ENCODE peak calls at places on chromosomes 6 and 20, in seven cellular contexts. O is testis, I is A549, J is ovary, H is GM12891, W is body of pancreas, S is right lobe of liver. A is an unnamed sample.

GRCh38 chr20:50314326-50314725 is 123.7 kb downstream of the CEBPB start:
- DNase-seq in O (no peak), I (no peak), J (no peak), H (no peak), W (no peak), S (no peak), A (no peak)

GRCh38 chr20:46206025-46206424 is 87.9 kb downstream of the CD40 start:
- DNase-seq in O (peak; percentile 45), I (no peak), J (peak; percentile 35), H (no peak), W (peak; percentile 64), S (peak; percentile 37), A (no peak)

GRCh38 chr20:13659288-13659687 is 20.6 kb upstream of the TASP1 start:
- DNase-seq in O (no peak), I (no peak), J (no peak), H (peak; percentile 32), W (no peak), S (no peak), A (no peak)

GRCh38 chr20:45355209-45355608 is 7.0 kb upstream of the SDC4 start:
- DNase-seq in O (no peak), I (peak; percentile 36), J (no peak), H (no peak), W (no peak), S (no peak), A (peak; percentile 35)

GRCh38 chr20:41927189-41927588 is 309.0 kb upstream of the CHD6 start:
- DNase-seq in O (no peak), I (no peak), J (no peak), H (no peak), W (no peak), S (no peak), A (no peak)

GRCh38 chr20:9422335-9422734 is 92.1 kb upstream of the LAMP5 start:
- DNase-seq in O (no peak), I (no peak), J (no peak), H (no peak), W (no peak), S (no peak), A (no peak)

GRCh38 chr6:118893095-118893881 is 664 bp upstream of the ASF1A start:
- DNase-seq in O (peak; percentile 30), I (peak; percentile 16), J (peak; percentile 36), H (no peak), W (peak; percentile 57), S (no peak), A (peak; percentile 86)

GRCh38 chr6:53813096-53813495 is 18.3 kb downstream of the LRRC1 start:
- DNase-seq in O (no peak), I (no peak), J (no peak), H (no peak), W (no peak), S (no peak), A (no peak)

GRCh38 chr20:32623667-32624157 is 38.6 kb upstream of the NOL4L start:
- DNase-seq in O (no peak), I (no peak), J (no peak), H (no peak), W (no peak), S (no peak), A (no peak)

GRCh38 chr6:27611451-27611850 is 138.5 kb upstream of the ZNF184 start:
- DNase-seq in O (no peak), I (no peak), J (no peak), H (no peak), W (no peak), S (no peak), A (no peak)

GRCh38 chr6:116450769-116451740 is 10.1 kb upstream of the CALHM6 start:
- DNase-seq in O (no peak), I (no peak), J (no peak), H (peak; percentile 16), W (peak; percentile 45), S (no peak), A (no peak)

GRCh38 chr6:110528930-110529325 is 52.5 kb upstream of the SLC22A16 start:
- DNase-seq in O (no peak), I (no peak), J (no peak), H (no peak), W (no peak), S (no peak), A (no peak)

GRCh38 chr6:18262812-18263560 is 1.3 kb downstream of the DEK start:
- DNase-seq in O (no peak), I (peak; percentile 7), J (no peak), H (peak; percentile 37), W (no peak), S (no peak), A (peak; percentile 55)

GRCh38 chr20:36116813-36117441 is 37.6 kb upstream of the EPB41L1 start:
- DNase-seq in O (no peak), I (no peak), J (no peak), H (no peak), W (peak; percentile 31), S (no peak), A (no peak)

GRCh38 chr6:43774776-43775583 is 5.0 kb downstream of the VEGFA start:
- DNase-seq in O (peak; percentile 66), I (peak; percentile 57), J (peak; percentile 71), H (peak; percentile 83), W (peak; percentile 78), S (peak; percentile 72), A (peak; percentile 85)

GRCh38 chr6:43773050-43773956 is 3.3 kb downstream of the VEGFA start:
- DNase-seq in O (peak; percentile 40), I (peak; percentile 68), J (peak; percentile 37), H (peak; percentile 81), W (peak; percentile 84), S (peak; percentile 68), A (peak; percentile 88)

GRCh38 chr6:43772571-43773049 is 2.6 kb downstream of the VEGFA start:
- DNase-seq in O (no peak), I (peak; percentile 28), J (no peak), H (no peak), W (peak; percentile 61), S (no peak), A (peak; percentile 58)

GRCh38 chr6:43776115-43776798 is 6.2 kb downstream of the VEGFA start:
- DNase-seq in O (no peak), I (no peak), J (no peak), H (no peak), W (peak; percentile 80), S (peak; percentile 48), A (no peak)

DNA sequence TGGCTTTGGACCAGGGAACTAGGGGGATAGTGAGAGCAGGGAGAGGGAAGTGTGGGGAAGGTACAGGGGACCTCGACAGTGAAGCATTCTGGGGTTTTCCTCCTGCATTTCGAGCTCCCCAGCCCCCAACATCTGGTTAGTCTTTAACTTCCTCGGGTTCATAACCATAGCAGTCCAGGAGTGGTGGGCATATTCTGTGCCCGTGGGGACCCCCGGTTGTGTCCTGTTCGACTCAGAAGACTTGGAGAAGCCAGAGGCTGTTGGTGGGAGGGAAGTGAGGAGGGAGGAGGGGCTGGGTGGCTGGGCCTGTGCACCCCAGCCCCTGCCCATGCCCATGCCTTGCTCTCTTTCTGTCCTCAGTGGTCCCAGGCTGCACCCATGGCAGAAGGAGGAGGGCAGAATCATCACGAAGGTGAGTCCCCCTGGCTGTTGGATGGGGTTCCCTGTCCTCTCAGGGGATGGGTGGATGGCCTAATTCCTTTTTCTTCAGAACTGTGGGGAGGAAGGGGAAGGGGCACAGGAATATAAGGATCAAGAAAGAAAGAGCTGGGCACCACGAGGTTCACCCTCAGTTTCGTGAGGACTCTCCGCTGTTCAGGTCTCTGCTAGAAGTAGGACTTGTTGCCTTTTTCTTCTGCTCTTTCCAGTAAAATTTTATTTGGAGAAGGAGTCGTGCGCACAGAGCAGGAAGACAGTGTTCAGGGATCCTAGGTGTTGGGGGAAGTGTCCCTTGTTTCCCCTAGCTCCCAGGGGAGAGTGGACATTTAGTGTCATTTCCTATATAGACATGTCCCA is 4.2 kb downstream of the VEGFA start:
- DNase-seq in O (no peak), I (no peak), J (no peak), H (no peak), W (no peak), S (no peak), A (no peak)
- TF ChIP-seq POLR2A in O (no peak), I (no peak), J (no peak), H (no peak), W (peak; percentile 11), S (peak; percentile 20), A (no peak)

DNA sequence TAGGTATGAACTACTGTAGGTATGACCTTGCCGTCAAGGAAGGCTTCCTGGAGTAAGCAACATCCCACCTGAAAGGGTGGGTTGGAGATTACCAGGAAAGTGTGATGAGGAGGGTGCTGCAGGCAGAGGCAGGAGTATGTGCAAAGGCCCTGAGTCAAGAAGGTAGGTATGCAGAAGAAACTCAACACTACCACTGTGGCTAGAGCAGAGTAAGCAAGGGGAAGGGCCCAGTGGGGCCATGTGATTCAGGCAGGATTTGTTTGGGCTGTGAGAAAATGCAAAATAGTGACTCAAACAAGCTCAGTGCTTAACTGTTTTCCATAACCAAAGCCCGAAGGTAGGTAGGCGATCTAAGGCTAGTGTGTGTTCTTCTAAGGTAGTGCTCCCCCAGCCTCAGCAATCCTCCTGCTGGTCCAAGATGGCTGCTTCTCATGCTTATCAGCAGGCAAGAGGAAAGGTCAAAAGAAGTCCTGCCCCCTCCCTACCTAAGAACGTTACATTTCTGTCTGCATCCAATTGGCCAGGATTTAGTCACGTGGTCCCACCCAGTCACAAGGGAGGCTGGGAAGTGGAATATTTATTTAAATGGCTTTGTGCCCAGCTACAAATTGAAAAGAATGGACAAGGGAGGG is 36.2 kb upstream of the HMGA1 start:
- DNase-seq in O (no peak), I (peak; percentile 31), J (no peak), H (no peak), W (no peak), S (no peak), A (peak; percentile 24)
- TF ChIP-seq POLR2A in O (no peak), I (no peak), J (no peak), H (no peak), W (no peak), S (no peak), A (no peak)

DNA sequence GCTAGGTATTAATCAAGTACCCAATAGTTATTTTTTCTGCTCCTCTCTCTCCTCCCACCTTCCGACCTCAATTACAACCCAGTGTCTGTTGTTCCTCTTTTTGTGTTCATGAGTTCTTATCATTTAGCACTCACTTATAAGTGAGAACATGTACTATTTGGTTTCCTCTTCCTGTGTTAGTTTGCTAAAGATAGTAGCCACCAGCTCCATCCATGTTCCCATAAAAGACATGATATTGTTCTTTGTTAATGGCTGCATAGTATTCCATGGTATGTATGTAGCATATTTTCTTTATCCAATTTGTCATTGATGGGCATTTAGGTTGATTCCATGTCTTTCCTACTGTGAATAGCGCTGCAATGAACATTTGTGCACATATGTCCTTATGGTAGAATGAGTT is 652.8 kb upstream of the CITED2 start:
- DNase-seq in O (no peak), I (no peak), J (no peak), H (no peak), W (no peak), S (no peak), A (no peak)
- TF ChIP-seq POLR2A in O (no peak), I (no peak), J (no peak), H (no peak), W (no peak), S (no peak), A (no peak)

DNA sequence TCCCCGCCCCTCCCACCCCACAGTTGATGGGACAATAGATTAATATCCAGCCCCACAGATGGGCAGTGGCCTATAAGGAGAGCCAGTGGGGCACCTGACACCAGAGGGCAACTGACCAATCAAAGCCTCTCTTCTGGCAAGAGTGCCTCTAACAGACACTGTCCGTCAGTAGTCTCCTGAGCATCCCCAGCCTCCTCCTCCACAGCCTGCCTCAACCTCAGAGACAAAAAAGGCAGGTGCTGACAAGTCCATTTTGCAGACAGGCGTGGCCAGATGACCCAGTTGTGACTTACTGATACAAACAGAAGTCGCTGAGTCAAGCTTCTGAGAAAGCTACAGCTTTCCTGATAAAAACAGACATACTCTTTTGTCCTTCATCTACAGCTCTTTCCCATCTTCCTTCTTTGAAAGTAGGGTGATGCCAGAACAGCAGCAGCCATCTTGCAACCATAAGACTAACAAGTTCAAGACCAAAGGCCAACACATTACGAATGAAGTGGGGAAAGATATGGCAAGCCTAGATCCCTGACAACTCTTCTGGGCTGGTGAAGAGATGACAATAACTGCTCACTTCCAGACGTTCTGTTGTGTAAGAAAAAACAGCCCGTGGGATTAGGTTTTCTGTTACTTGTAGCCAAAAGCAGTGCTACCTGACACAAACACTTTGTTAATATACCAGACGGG is 12.3 kb downstream of the PPIL1 start:
- DNase-seq in O (peak; percentile 76), I (peak; percentile 25), J (no peak), H (no peak), W (no peak), S (no peak), A (peak; percentile 95)
- TF ChIP-seq POLR2A in O (no peak), I (no peak), J (no peak), H (no peak), W (no peak), S (no peak), A (peak; percentile 77)

A was measured in erythroblast.